ENCODE peak calls at places on chromosomes 11 and 22, in four cellular contexts. T is testis, P is body of pancreas, B is adipocyte. N is an unnamed sample.

GRCh38 chr22:38987171-38987895 is 5.2 kb downstream of the APOBEC3B start:
- DNase-seq in B (no peak), P (no peak), T (no peak), N (no peak)

GRCh38 chr11:95501761-95502266 is 270.8 kb upstream of the SESN3 start:
- DNase-seq in P (no peak), T (no peak), B (no peak), N (no peak)

GRCh38 chr11:59201376-59201775 is 11.4 kb downstream of the MPEG1 start:
- DNase-seq in B (no peak), T (no peak), P (no peak), N (no peak)

GRCh38 chr11:31110825-31111224 is 258.7 kb downstream of the DCDC1 start:
- DNase-seq in B (no peak), T (no peak), P (no peak), N (no peak)

GRCh38 chr11:44005956-44006355 is 41.8 kb upstream of the ACCSL start:
- DNase-seq in B (no peak), T (peak; percentile 10), P (no peak), N (no peak)

GRCh38 chr11:110952150-110952549 is 239.9 kb upstream of the ARHGAP20 start:
- DNase-seq in B (no peak), T (no peak), P (no peak), N (no peak)

GRCh38 chr11:117585631-117586030 is 211.4 kb downstream of the DSCAML1 start:
- DNase-seq in P (no peak), T (no peak), B (no peak), N (no peak)

GRCh38 chr22:41902932-41903421 is 11.9 kb downstream of the SHISA8 start:
- DNase-seq in P (peak; percentile 53), T (peak; percentile 84), B (no peak), N (no peak)

GRCh38 chr22:20571531-20572007 is 64.2 kb downstream of the MED15 start:
- DNase-seq in T (no peak), P (peak; percentile 35), B (peak; percentile 59), N (no peak)

GRCh38 chr11:59267196-59267595 is 54.5 kb upstream of the MPEG1 start:
- DNase-seq in T (no peak), P (no peak), B (no peak), N (no peak)

GRCh38 chr11:111454561-111455192 is 57.5 kb downstream of the BTG4 start:
- DNase-seq in P (no peak), B (peak; percentile 88), T (peak; percentile 62), N (no peak)

GRCh38 chr22:33000342-33001280 is 57.6 kb downstream of the SYN3 start:
- DNase-seq in B (peak; percentile 82), T (peak; percentile 64), P (peak; percentile 34), N (no peak)

GRCh38 chr11:91804057-91804456 is 420.6 kb upstream of the FAT3 start:
- DNase-seq in B (no peak), T (no peak), P (no peak), N (no peak)

GRCh38 chr11:108734956-108735559 is 70.2 kb downstream of the DDX10 start:
- DNase-seq in T (no peak), P (no peak), B (peak; percentile 16), N (no peak)

GRCh38 chr22:47379037-47379436 is 616.6 kb downstream of the TBC1D22A start:
- DNase-seq in T (no peak), B (no peak), P (peak; percentile 2), N (peak; percentile 16)

GRCh38 chr11:119318240-119319135 is 1.6 kb upstream of the MCAM start:
- DNase-seq in B (no peak), P (peak; percentile 45), T (no peak), N (no peak)

GRCh38 chr22:32735516-32735915 is 66.0 kb upstream of the TIMP3 start:
- DNase-seq in P (no peak), B (no peak), T (no peak), N (no peak)

GRCh38 chr11:11612439-11612838 is 9.4 kb downstream of the GALNT18 start:
- DNase-seq in B (no peak), T (no peak), P (no peak), N (no peak)

GRCh38 chr11:34342008-34342533 is 15.7 kb downstream of the ABTB2 start:
- DNase-seq in B (no peak), T (peak; percentile 44), P (no peak), N (no peak)

GRCh38 chr11:93571612-93572011 is 28.4 kb upstream of the SMCO4 start:
- DNase-seq in P (no peak), B (no peak), T (no peak), N (no peak)

GRCh38 chr11:61532136-61533038 is 23.8 kb downstream of the LRRC10B start:
- DNase-seq in B (peak; percentile 32), T (peak; percentile 43), P (peak; percentile 49), N (no peak)

GRCh38 chr11:33507967-33508366 is 192.7 kb downstream of the C11orf91 start:
- DNase-seq in P (peak; percentile 36), B (peak; percentile 51), T (no peak), N (no peak)

DNA sequence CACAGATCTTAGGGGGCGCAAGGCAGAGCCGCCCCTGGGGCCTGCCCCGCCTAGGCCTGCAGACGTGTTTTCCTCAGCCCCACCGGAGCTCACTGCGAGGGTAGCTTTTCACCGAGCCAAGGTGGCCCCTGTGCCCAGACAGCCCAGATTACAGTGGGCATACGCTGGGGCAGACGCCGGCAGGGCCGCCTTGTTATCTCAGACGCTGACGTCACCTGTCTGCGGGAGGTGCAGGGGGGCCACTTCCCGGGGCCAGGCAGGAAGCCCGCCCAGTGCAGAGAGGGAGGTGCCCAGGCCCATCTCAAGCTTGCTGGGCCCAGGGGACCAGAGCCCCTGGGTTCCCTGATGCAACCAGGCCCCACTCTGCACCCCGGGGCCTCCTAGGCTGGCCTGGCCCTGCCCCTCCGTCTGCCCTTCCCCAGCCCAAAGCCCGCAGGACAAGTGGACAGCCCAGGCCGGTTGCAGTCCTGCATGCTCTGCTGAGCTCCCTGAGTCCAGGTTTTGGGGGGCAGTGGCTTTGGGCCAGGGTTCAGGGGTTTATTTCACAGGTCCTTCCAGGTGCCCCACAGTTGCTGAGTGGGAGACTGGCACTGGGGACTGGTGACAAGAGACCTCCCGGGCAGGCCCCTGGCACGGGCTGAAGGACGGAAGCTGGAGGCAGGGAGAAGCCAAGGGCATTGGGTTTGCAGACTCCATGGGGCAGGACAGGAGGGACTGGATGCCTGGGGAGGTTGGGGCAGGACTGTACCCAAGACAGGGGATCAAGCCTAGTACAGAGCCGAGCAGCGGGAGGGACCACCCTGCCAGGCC is 38.6 kb downstream of the IGF2 start:
- DNase-seq in T (peak; percentile 58), P (peak; percentile 44), B (no peak), N (peak; percentile 56)
- H3K4me1 ChIP-seq in T (peaks cover 29% of the 10 kb centered on the region), P (peaks cover 35% of the 10 kb centered on the region), B (peaks cover 19% of the 10 kb centered on the region), N (peaks cover 16% of the 10 kb centered on the region)

DNA sequence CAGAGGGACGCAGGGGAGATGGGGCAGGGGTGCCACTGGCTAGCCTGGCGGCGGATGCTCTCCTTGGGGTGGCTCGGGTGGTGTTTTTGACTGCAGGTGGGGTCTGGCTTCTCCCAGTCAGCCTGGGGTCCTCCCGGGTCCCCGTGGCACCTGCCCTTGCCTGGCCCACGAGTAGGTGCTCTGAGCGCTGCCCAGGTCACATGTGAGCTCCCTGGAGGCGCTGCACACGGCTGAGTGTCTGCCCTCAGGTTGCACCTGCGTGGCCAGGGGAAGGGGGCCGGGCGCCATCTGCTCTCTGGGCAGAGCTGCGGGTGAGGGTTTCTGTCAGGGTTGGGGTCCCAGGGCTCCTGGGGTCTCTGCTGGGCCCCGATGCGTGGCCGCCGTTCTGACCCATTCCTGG is 5.2 kb downstream of the TSPAN4 start:
- DNase-seq in B (no peak), T (no peak), P (no peak), N (no peak)
- H3K4me1 ChIP-seq in B (peaks cover 38% of the 10 kb centered on the region), T (peaks cover 62% of the 10 kb centered on the region), P (peaks cover 60% of the 10 kb centered on the region), N (peaks cover 19% of the 10 kb centered on the region)

GRCh38 chr11:65107078-65107477 is 4.6 kb upstream of the TM7SF2 start:
- DNase-seq in B (no peak), P (no peak), T (no peak), N (no peak)
- H3K4me1 ChIP-seq in B (peaks cover 42% of the 10 kb centered on the region), P (peaks cover 54% of the 10 kb centered on the region), T (peaks cover 10% of the 10 kb centered on the region), N (no peaks in the 10 kb centered on the region)

GRCh38 chr22:24440718-24441405 is 13.5 kb downstream of the ADORA2A start:
- DNase-seq in B (no peak), T (no peak), P (no peak), N (peak; percentile 55)
- H3K4me1 ChIP-seq in B (peaks cover 2% of the 10 kb centered on the region), T (peaks cover 11% of the 10 kb centered on the region), P (no peaks in the 10 kb centered on the region), N (no peaks in the 10 kb centered on the region)

GRCh38 chr11:124757320-124757719 is 4.8 kb downstream of the ESAM start:
- DNase-seq in T (no peak), P (no peak), B (no peak), N (no peak)
- H3K4me1 ChIP-seq in T (peaks cover 18% of the 10 kb centered on the region), P (peaks cover 32% of the 10 kb centered on the region), B (peaks cover 12% of the 10 kb centered on the region), N (peaks cover 9% of the 10 kb centered on the region)

GRCh38 chr11:102320679-102321078 is 3.4 kb downstream of the BIRC3 start:
- DNase-seq in B (no peak), P (no peak), T (peak; percentile 39), N (no peak)

GRCh38 chr11:102320166-102320565 is 2.9 kb downstream of the BIRC3 start:
- DNase-seq in T (no peak), P (no peak), B (no peak), N (no peak)

GRCh38 chr11:102323542-102324261 is 6.4 kb downstream of the BIRC3 start:
- DNase-seq in T (no peak), B (peak; percentile 82), P (no peak), N (no peak)

GRCh38 chr11:102325088-102325487 is 7.8 kb downstream of the BIRC3 start:
- DNase-seq in T (no peak), P (no peak), B (no peak), N (no peak)

DNA sequence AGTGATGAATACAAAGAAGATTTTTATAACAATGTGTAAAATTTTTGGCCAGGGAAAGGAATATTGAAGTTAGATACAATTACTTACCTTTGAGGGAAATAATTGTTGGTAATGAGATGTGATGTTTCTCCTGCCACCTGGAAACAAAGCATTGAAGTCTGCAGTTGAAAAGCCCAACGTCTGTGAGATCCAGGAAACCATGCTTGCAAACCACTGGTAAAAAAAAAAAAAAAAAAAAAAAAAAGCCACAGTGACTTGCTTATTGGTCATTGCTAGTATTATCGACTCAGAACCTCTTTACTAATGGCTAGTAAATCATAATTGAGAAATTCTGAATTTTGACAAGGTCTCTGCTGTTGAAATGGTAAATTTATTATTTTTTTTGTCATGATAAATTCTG is 5.3 kb downstream of the BIRC3 start:
- DNase-seq in B (no peak), P (no peak), T (no peak), N (no peak)
- H3K4me1 ChIP-seq in B (peaks cover 13% of the 10 kb centered on the region), P (peaks cover 13% of the 10 kb centered on the region), T (no peaks in the 10 kb centered on the region), N (peaks cover 42% of the 10 kb centered on the region)

DNA sequence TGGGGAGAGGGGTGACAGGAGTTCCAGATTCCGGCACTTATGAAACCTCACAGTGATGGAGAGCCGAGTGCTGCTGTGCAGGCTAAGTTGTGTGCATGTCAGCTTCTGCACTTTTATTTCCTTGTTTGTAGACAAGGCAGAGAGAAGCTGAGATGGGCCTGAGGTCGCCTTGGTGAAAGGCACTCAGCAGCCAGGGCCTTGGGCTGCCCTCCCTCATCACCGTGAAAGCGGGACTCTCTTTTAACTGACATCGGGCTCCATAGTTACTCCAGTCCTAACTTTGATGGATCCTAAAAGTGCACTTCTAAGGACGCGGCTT is 7.6 kb downstream of the CD81 start:
- DNase-seq in T (no peak), B (no peak), P (no peak), N (no peak)
- H3K4me1 ChIP-seq in T (peaks cover 93% of the 10 kb centered on the region), B (peaks cover 75% of the 10 kb centered on the region), P (peaks cover 93% of the 10 kb centered on the region), N (peaks cover 26% of the 10 kb centered on the region)

N was measured in RWPE2.